ENCODE peak calls at places on chromosomes 2 and 18, in four cellular contexts. M is K562, Q is IMR-90, E is skeletal muscle cell. V is an unnamed sample.

GRCh38 chr2:95330939-95331338 is 33.8 kb downstream of the KCNIP3 start:
- DNase-seq in M (no peak), Q (no peak), E (no peak), V (no peak)

GRCh38 chr2:105502625-105503334 is 103.9 kb upstream of the FHL2 start:
- DNase-seq in M (no peak), Q (no peak), E (no peak), V (peak)

GRCh38 chr18:36862182-36862581 is 33.3 kb downstream of the KIAA1328 start:
- DNase-seq in M (no peak), Q (no peak), E (no peak), V (no peak)

GRCh38 chr2:58429285-58429874 is 188.3 kb upstream of the FANCL start:
- DNase-seq in M (no peak), Q (no peak), E (no peak), V (no peak)

GRCh38 chr2:45267062-45267702 is 257.9 kb upstream of the SIX2 start:
- DNase-seq in M (no peak), Q (no peak), E (no peak), V (no peak)

GRCh38 chr18:47809420-47809819 is 121.0 kb downstream of the SMAD2 start:
- DNase-seq in M (no peak), Q (no peak), E (no peak), V (no peak)

GRCh38 chr2:197628043-197628500 is 47.3 kb downstream of the RFTN2 start:
- DNase-seq in M (no peak), Q (peak), E (peak), V (peak)

GRCh38 chr2:174248998-174249592 is 763 bp upstream of the OLA1 start:
- DNase-seq in M (no peak), Q (no peak), E (no peak), V (no peak)

GRCh38 chr2:193847140-193847539 is 1652.4 kb upstream of the TMEFF2 start:
- DNase-seq in M (no peak), Q (no peak), E (peak), V (peak)

GRCh38 chr18:33483908-33484307 is 43.4 kb upstream of the CCDC178 start:
- DNase-seq in M (no peak), Q (no peak), E (no peak), V (no peak)

GRCh38 chr2:194550702-194551101 is 1106.3 kb upstream of the SLC39A10 start:
- DNase-seq in M (no peak), Q (no peak), E (no peak), V (no peak)

DNA sequence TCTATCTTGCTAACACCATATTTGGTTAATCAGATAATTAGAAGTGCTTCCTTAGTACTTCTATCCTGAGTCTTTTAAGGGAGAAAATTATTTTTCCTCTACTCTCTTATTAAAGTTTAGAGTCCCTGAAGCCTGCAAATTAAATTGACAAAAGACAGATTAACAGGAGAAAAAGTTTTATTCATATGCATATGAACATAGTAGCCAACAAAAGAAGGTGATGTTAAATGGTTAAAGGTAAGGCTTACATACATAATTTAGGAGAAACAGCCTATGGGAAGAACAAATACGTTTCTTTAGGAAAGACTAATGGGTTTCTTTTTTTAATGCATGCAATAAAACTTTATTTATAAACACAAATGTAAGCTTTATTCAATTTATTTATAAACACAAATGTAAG is 805.0 kb downstream of the CPS1 start:
- DNase-seq in M (no peak), Q (no peak), E (no peak), V (no peak)
- H3K4me3 ChIP-seq in M (no peak), Q (no peak), E (no peak), V (no peak)

GRCh38 chr2:17543131-17543660 is 2.7 kb downstream of the VSNL1 start:
- DNase-seq in M (no peak), Q (no peak), E (no peak), V (no peak)

GRCh38 chr2:17539993-17540812 is at the start of gene VSNL1:
- DNase-seq in M (peak), Q (peak), E (peak), V (peak)

GRCh38 chr2:17540813-17541513 is 467 bp downstream of the VSNL1 start:
- DNase-seq in M (no peak), Q (no peak), E (no peak), V (no peak)

GRCh38 chr2:17542471-17542870 is 2.0 kb downstream of the VSNL1 start:
- DNase-seq in M (no peak), Q (no peak), E (no peak), V (no peak)

GRCh38 chr2:17541514-17541950 is 1.0 kb downstream of the VSNL1 start:
- DNase-seq in M (no peak), Q (no peak), E (no peak), V (no peak)
- H3K4me3 ChIP-seq in M (no peak), Q (no peak), E (peak), V (peak)

DNA sequence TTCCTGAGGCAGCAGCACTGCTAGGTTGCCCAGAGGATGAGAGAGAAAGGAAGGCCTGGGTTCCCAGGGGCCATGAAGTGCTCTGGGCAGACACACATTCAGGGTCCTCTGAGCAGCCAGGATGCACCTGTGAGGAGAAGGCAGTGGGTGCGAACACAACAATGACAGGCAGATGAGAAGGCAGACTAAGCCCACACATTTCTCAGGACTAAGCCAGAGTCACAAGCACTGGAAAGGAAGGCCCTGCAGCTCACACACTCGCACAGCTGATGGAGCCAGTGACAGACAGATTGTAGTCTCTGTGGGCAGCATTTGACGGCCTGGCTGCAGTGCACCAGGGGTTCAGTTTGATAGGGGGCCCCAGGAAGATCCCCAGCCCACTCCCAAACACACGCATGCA is 61.8 kb downstream of the ARHGEF4 start:
- DNase-seq in M (no peak), Q (no peak), E (no peak), V (no peak)
- H3K4me3 ChIP-seq in M (no peak), Q (no peak), E (no peak), V (no peak)

DNA sequence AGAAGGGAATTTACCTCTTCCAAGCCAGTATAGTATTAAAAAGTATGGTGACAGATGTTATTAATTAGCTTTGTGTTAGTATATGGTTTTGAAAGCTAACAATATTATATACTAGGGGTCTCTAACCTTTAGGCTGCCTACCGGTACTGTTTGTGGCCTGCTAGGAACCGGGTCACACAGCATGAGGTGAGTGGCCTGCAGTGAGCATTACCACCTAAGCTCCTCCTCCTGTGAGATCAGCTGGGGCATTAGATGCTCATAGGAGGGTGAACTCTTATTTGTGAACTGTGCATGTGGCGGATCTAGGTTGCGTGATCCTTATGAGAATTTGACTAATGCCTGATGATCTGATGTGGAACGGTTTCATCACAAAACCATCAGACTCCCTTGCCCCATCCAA is 583.4 kb upstream of the CDH2 start:
- DNase-seq in M (no peak), Q (no peak), E (no peak), V (no peak)
- H3K4me3 ChIP-seq in M (no peak), Q (no peak), E (no peak), V (no peak)

V was measured in astrocyte.